ENCODE peak calls at places on chromosomes 1 and 21, in eight cellular contexts. K is psoas muscle; L is endothelial cell; U is astrocyte; S is pancreas; I is T-helper 1 cell; J is stimulated activated CD4-positive, alpha-beta T cell treated with anti-CD3 and anti-CD28 coated beads, Interleukin-4, amount 100 ng/mL, for 1 hour; N is tibial nerve. C is an unnamed sample.
A peak's percentile ranks its signal among the peaks of the same experiment; 100 is the strongest.

GRCh38 chr1:17831619-17832018 is 76.5 kb downstream of the ACTL8 start:
- DNase-seq in K (no peak), L (peak; percentile 62), U (peak; percentile 39), S (no peak), I (no peak), J (no peak), N (no peak), C (no peak)

GRCh38 chr1:108551157-108551862 is 8.6 kb upstream of the EEIG2 start:
- DNase-seq in K (no peak), L (no peak), U (no peak), S (no peak), I (no peak), J (no peak), N (no peak), C (no peak)

GRCh38 chr1:114660250-114660649 is 9.6 kb downstream of the DENND2C start:
- DNase-seq in K (no peak), L (no peak), U (no peak), S (no peak), I (no peak), J (no peak), N (no peak), C (no peak)

GRCh38 chr21:46069166-46069565 is 28.7 kb upstream of the COL6A2 start:
- DNase-seq in K (peak; percentile 15), L (no peak), U (no peak), S (no peak), I (no peak), J (no peak), N (no peak), C (no peak)

GRCh38 chr1:218643926-218644325 is 298.8 kb downstream of the TGFB2 start:
- DNase-seq in K (no peak), L (no peak), U (no peak), S (no peak), I (no peak), J (no peak), N (no peak), C (no peak)

GRCh38 chr1:179812501-179813292 is 64.9 kb downstream of the TOR1AIP2 start:
- DNase-seq in K (no peak), L (no peak), U (no peak), S (no peak), I (no peak), J (no peak), N (no peak), C (no peak)

GRCh38 chr1:235917267-235917811 is 50.6 kb upstream of the LYST start:
- DNase-seq in K (peak; percentile 73), L (no peak), U (peak; percentile 99), S (peak; percentile 32), I (peak; percentile 27), J (peak; percentile 56), N (peak; percentile 94), C (peak; percentile 17)

GRCh38 chr1:183473286-183473536 is 912 bp downstream of the SMG7 start:
- DNase-seq in K (no peak), L (no peak), U (peak; percentile 11), S (no peak), I (no peak), J (no peak), N (no peak), C (no peak)

GRCh38 chr1:248618878-248619277 is 16.0 kb downstream of the OR2T11 start:
- DNase-seq in K (peak; percentile 57), L (no peak), U (no peak), S (peak; percentile 69), I (no peak), J (peak; percentile 62), N (peak; percentile 21), C (no peak)

GRCh38 chr1:85460555-85461088 is 4.3 kb downstream of the DDAH1 start:
- DNase-seq in K (no peak), L (no peak), U (no peak), S (peak; percentile 71), I (no peak), J (no peak), N (no peak), C (no peak)

GRCh38 chr1:215023151-215023832 is 59.2 kb upstream of the KCNK2 start:
- DNase-seq in K (no peak), L (no peak), U (no peak), S (no peak), I (no peak), J (no peak), N (no peak), C (no peak)

GRCh38 chr1:192889082-192889481 is 80.2 kb downstream of the RGS2 start:
- DNase-seq in K (no peak), L (no peak), U (no peak), S (no peak), I (no peak), J (no peak), N (no peak), C (no peak)

GRCh38 chr1:173864179-173864867 is 3.5 kb downstream of the GAS5 start:
- DNase-seq in K (no peak), L (no peak), U (peak; percentile 35), S (no peak), I (no peak), J (no peak), N (no peak), C (no peak)

GRCh38 chr1:95086949-95087533 is 14.3 kb upstream of the ALG14 start:
- DNase-seq in K (no peak), L (peak; percentile 5), U (peak; percentile 88), S (peak; percentile 17), I (no peak), J (no peak), N (peak; percentile 72), C (no peak)

GRCh38 chr1:201404722-201405483 is 5.8 kb upstream of the LAD1 start:
- DNase-seq in K (no peak), L (no peak), U (no peak), S (peak; percentile 44), I (no peak), J (no peak), N (no peak), C (no peak)

GRCh38 chr1:32289256-32289655 is 2.6 kb upstream of the HDAC1 start:
- DNase-seq in K (no peak), L (no peak), U (no peak), S (no peak), I (no peak), J (no peak), N (no peak), C (no peak)

GRCh38 chr21:35096959-35097358 is 47.9 kb upstream of the RUNX1 start:
- DNase-seq in K (no peak), L (no peak), U (no peak), S (no peak), I (no peak), J (no peak), N (no peak), C (no peak)

GRCh38 chr1:156368889-156369684 is at the start of gene RHBG:
- DNase-seq in K (no peak), L (peak; percentile 52), U (peak; percentile 12), S (peak; percentile 83), I (no peak), J (peak; percentile 24), N (no peak), C (no peak)

GRCh38 chr1:91791103-91791502 is 94.8 kb downstream of the TGFBR3 start:
- DNase-seq in K (no peak), L (no peak), U (no peak), S (no peak), I (no peak), J (no peak), N (no peak), C (no peak)

GRCh38 chr1:191892716-191893115 is 265.5 kb upstream of the RGS18 start:
- DNase-seq in K (no peak), L (no peak), U (no peak), S (no peak), I (no peak), J (no peak), N (no peak), C (no peak)

GRCh38 chr1:243587823-243588560 is 262.1 kb downstream of the AKT3 start:
- DNase-seq in K (no peak), L (no peak), U (no peak), S (no peak), I (no peak), J (no peak), N (no peak), C (no peak)

GRCh38 chr1:110310300-110310699 is 28.9 kb upstream of the RBM15 start:
- DNase-seq in K (no peak), L (no peak), U (no peak), S (no peak), I (no peak), J (no peak), N (no peak), C (no peak)

GRCh38 chr1:1156140-1157032 is 17.3 kb upstream of the TTLL10 start:
- DNase-seq in K (no peak), L (no peak), U (no peak), S (no peak), I (no peak), J (no peak), N (no peak), C (no peak)